ENCODE peak calls at places on chromosomes 6 and 20, in five cellular contexts. One of them, this sample, is unnamed.

GRCh38 chr6:51648236-51648635 is 439.2 kb downstream of the PKHD1 start:
- DNase-seq in HT-29: no peak
- DNase-seq in effector memory CD4-positive, alpha-beta T cell: no peak
- DNase-seq in NCI-H1417 treated with DMSO at 0.1 percent for 48 hours: no peak
- DNase-seq in EH: no peak
- DNase-seq in this sample: no peak

GRCh38 chr20:37630161-37630560 is 63.7 kb upstream of the CTNNBL1 start:
- DNase-seq in HT-29: peak
- DNase-seq in effector memory CD4-positive, alpha-beta T cell: no peak
- DNase-seq in NCI-H1417 treated with DMSO at 0.1 percent for 48 hours: peak
- DNase-seq in EH: no peak
- DNase-seq in this sample: no peak

GRCh38 chr6:127341471-127342202 is 1.8 kb downstream of the ECHDC1 start:
- DNase-seq in HT-29: peak
- DNase-seq in effector memory CD4-positive, alpha-beta T cell: no peak
- DNase-seq in NCI-H1417 treated with DMSO at 0.1 percent for 48 hours: no peak
- DNase-seq in EH: peak
- DNase-seq in this sample: no peak

GRCh38 chr6:27825025-27825823 is 87.0 kb downstream of the OR2B2 start:
- DNase-seq in HT-29: peak
- DNase-seq in effector memory CD4-positive, alpha-beta T cell: no peak
- DNase-seq in NCI-H1417 treated with DMSO at 0.1 percent for 48 hours: no peak
- DNase-seq in EH: no peak
- DNase-seq in this sample: no peak

GRCh38 chr20:33373735-33374605 is 27.3 kb downstream of the CDK5RAP1 start:
- DNase-seq in HT-29: peak
- DNase-seq in effector memory CD4-positive, alpha-beta T cell: no peak
- DNase-seq in NCI-H1417 treated with DMSO at 0.1 percent for 48 hours: no peak
- DNase-seq in EH: peak
- DNase-seq in this sample: peak

GRCh38 chr6:7246401-7247178 is 66.4 kb downstream of the SSR1 start:
- DNase-seq in HT-29: no peak
- DNase-seq in effector memory CD4-positive, alpha-beta T cell: no peak
- DNase-seq in NCI-H1417 treated with DMSO at 0.1 percent for 48 hours: no peak
- DNase-seq in EH: no peak
- DNase-seq in this sample: no peak

GRCh38 chr6:123648020-123648580 is 11.3 kb upstream of the TRDN start:
- DNase-seq in HT-29: no peak
- DNase-seq in effector memory CD4-positive, alpha-beta T cell: no peak
- DNase-seq in NCI-H1417 treated with DMSO at 0.1 percent for 48 hours: no peak
- DNase-seq in EH: no peak
- DNase-seq in this sample: no peak

GRCh38 chr6:134035823-134036296 is 16.6 kb downstream of the SLC2A12 start:
- DNase-seq in HT-29: peak
- DNase-seq in effector memory CD4-positive, alpha-beta T cell: no peak
- DNase-seq in NCI-H1417 treated with DMSO at 0.1 percent for 48 hours: peak
- DNase-seq in EH: peak
- DNase-seq in this sample: peak

GRCh38 chr6:76043690-76044089 is 28.8 kb downstream of the IMPG1 start:
- DNase-seq in HT-29: no peak
- DNase-seq in effector memory CD4-positive, alpha-beta T cell: no peak
- DNase-seq in NCI-H1417 treated with DMSO at 0.1 percent for 48 hours: no peak
- DNase-seq in EH: no peak
- DNase-seq in this sample: no peak

GRCh38 chr20:24838551-24839530 is 110.2 kb upstream of the CST7 start:
- DNase-seq in HT-29: no peak
- DNase-seq in effector memory CD4-positive, alpha-beta T cell: no peak
- DNase-seq in NCI-H1417 treated with DMSO at 0.1 percent for 48 hours: no peak
- DNase-seq in EH: peak
- DNase-seq in this sample: peak

GRCh38 chr6:108684809-108685329 is 124.2 kb downstream of the FOXO3 start:
- DNase-seq in HT-29: peak
- DNase-seq in effector memory CD4-positive, alpha-beta T cell: no peak
- DNase-seq in NCI-H1417 treated with DMSO at 0.1 percent for 48 hours: no peak
- DNase-seq in EH: peak
- DNase-seq in this sample: peak

GRCh38 chr20:634526-634925 is 18.5 kb downstream of the SRXN1 start:
- DNase-seq in HT-29: no peak
- DNase-seq in effector memory CD4-positive, alpha-beta T cell: no peak
- DNase-seq in NCI-H1417 treated with DMSO at 0.1 percent for 48 hours: no peak
- DNase-seq in EH: no peak
- DNase-seq in this sample: no peak

GRCh38 chr6:166310634-166311033 is 2.4 kb upstream of the PRR18 start:
- DNase-seq in HT-29: no peak
- DNase-seq in effector memory CD4-positive, alpha-beta T cell: no peak
- DNase-seq in NCI-H1417 treated with DMSO at 0.1 percent for 48 hours: no peak
- DNase-seq in EH: no peak
- DNase-seq in this sample: no peak

GRCh38 chr20:34473262-34473883 is 42.8 kb upstream of the DYNLRB1 start:
- DNase-seq in HT-29: peak
- DNase-seq in effector memory CD4-positive, alpha-beta T cell: no peak
- DNase-seq in NCI-H1417 treated with DMSO at 0.1 percent for 48 hours: no peak
- DNase-seq in EH: peak
- DNase-seq in this sample: peak

GRCh38 chr6:145600299-145600698 is 135.0 kb downstream of the EPM2A start:
- DNase-seq in HT-29: no peak
- DNase-seq in effector memory CD4-positive, alpha-beta T cell: no peak
- DNase-seq in NCI-H1417 treated with DMSO at 0.1 percent for 48 hours: no peak
- DNase-seq in EH: no peak
- DNase-seq in this sample: no peak

GRCh38 chr6:146851837-146852236 is 253.1 kb downstream of the ADGB start:
- DNase-seq in HT-29: no peak
- DNase-seq in effector memory CD4-positive, alpha-beta T cell: no peak
- DNase-seq in NCI-H1417 treated with DMSO at 0.1 percent for 48 hours: no peak
- DNase-seq in EH: peak
- DNase-seq in this sample: peak

GRCh38 chr6:147167576-147168461 is 36.4 kb upstream of the STXBP5 start:
- DNase-seq in HT-29: no peak
- DNase-seq in effector memory CD4-positive, alpha-beta T cell: no peak
- DNase-seq in NCI-H1417 treated with DMSO at 0.1 percent for 48 hours: no peak
- DNase-seq in EH: no peak
- DNase-seq in this sample: no peak

GRCh38 chr6:108560463-108561308 is at the start of gene FOXO3:
- DNase-seq in HT-29: peak
- DNase-seq in effector memory CD4-positive, alpha-beta T cell: peak
- DNase-seq in NCI-H1417 treated with DMSO at 0.1 percent for 48 hours: peak
- DNase-seq in EH: peak
- DNase-seq in this sample: peak

GRCh38 chr6:160734627-160735026 is 32.6 kb downstream of the PLG start:
- DNase-seq in HT-29: no peak
- DNase-seq in effector memory CD4-positive, alpha-beta T cell: no peak
- DNase-seq in NCI-H1417 treated with DMSO at 0.1 percent for 48 hours: no peak
- DNase-seq in EH: no peak
- DNase-seq in this sample: no peak

GRCh38 chr6:22551280-22551679 is 18.1 kb upstream of the HDGFL1 start:
- DNase-seq in HT-29: no peak
- DNase-seq in effector memory CD4-positive, alpha-beta T cell: no peak
- DNase-seq in NCI-H1417 treated with DMSO at 0.1 percent for 48 hours: no peak
- DNase-seq in EH: peak
- DNase-seq in this sample: no peak

GRCh38 chr6:132520953-132521352 is 8.0 kb upstream of the STX7 start:
- DNase-seq in HT-29: no peak
- DNase-seq in effector memory CD4-positive, alpha-beta T cell: no peak
- DNase-seq in NCI-H1417 treated with DMSO at 0.1 percent for 48 hours: no peak
- DNase-seq in EH: peak
- DNase-seq in this sample: peak

GRCh38 chr20:58127731-58128130 is 100.7 kb downstream of the ANKRD60 start:
- DNase-seq in HT-29: peak
- DNase-seq in effector memory CD4-positive, alpha-beta T cell: no peak
- DNase-seq in NCI-H1417 treated with DMSO at 0.1 percent for 48 hours: no peak
- DNase-seq in EH: peak
- DNase-seq in this sample: peak